ENCODE peak calls at places on chromosomes 13 and 19, in six cellular contexts. I, J, S, N, O and P are unnamed samples.

GRCh38 chr19:19514215-19514633 is 1.1 kb downstream of the TSSK6 start:
- DNase-seq in I (no peak), J (peak; percentile 76), S (no peak), O (peak; percentile 13), N (no peak), P (no peak)

GRCh38 chr19:39474139-39474620 is 6.5 kb upstream of the TIMM50 start:
- DNase-seq in I (peak; percentile 49), O (peak; percentile 36), N (no peak), J (peak; percentile 20), S (peak; percentile 37), P (no peak)

GRCh38 chr19:48475369-48476068 is 6.3 kb downstream of the CYTH2 start:
- DNase-seq in S (no peak), I (no peak), N (no peak), O (no peak), J (no peak), P (no peak)

GRCh38 chr13:93723316-93723715 is 496.7 kb downstream of the GPC6 start:
- DNase-seq in I (no peak), J (no peak), N (no peak), O (no peak), S (no peak), P (no peak)

GRCh38 chr13:40114305-40114896 is 458.9 kb downstream of the COG6 start:
- DNase-seq in N (no peak), J (no peak), I (no peak), S (no peak), O (peak; percentile 2), P (no peak)

GRCh38 chr19:40803857-40804782 is 5.1 kb downstream of the EGLN2 start:
- DNase-seq in O (no peak), N (no peak), I (no peak), S (no peak), J (peak; percentile 70), P (no peak)

GRCh38 chr13:66965146-66965545 is 265.0 kb downstream of the PCDH9 start:
- DNase-seq in S (no peak), O (no peak), I (no peak), J (no peak), N (no peak), P (no peak)

GRCh38 chr19:54434862-54435174 is 14.2 kb upstream of the LENG8 start:
- DNase-seq in S (no peak), I (no peak), N (no peak), J (no peak), O (no peak), P (no peak)

GRCh38 chr19:33442706-33443105 is 69.2 kb downstream of the CEBPG start:
- DNase-seq in S (no peak), J (no peak), N (no peak), O (no peak), I (no peak), P (no peak)

GRCh38 chr19:38551450-38551813 is 66.3 kb downstream of the MAP4K1 start:
- DNase-seq in I (no peak), O (no peak), S (no peak), J (no peak), N (no peak), P (peak; percentile 54)

GRCh38 chr19:14383898-14384669 is 2.8 kb downstream of the ADGRE5 start:
- DNase-seq in J (no peak), S (peak; percentile 45), O (no peak), I (peak; percentile 57), N (no peak), P (no peak)

GRCh38 chr13:36029171-36029570 is 102.0 kb downstream of the DCLK1 start:
- DNase-seq in S (no peak), I (no peak), O (no peak), N (no peak), J (no peak), P (no peak)

GRCh38 chr13:45500492-45501174 is 35.9 kb downstream of the COG3 start:
- DNase-seq in J (no peak), N (no peak), I (no peak), S (peak; percentile 33), O (no peak), P (no peak)

GRCh38 chr19:18466354-18466753 is 28.4 kb upstream of the ISYNA1 start:
- DNase-seq in S (no peak), J (no peak), I (no peak), N (no peak), O (no peak), P (no peak)

GRCh38 chr19:663682-664117 is 686 bp upstream of the RNF126 start:
- DNase-seq in I (no peak), J (no peak), N (no peak), S (no peak), O (no peak), P (no peak)

GRCh38 chr19:11247391-11247790 is 8.0 kb downstream of the ANGPTL8 start:
- DNase-seq in I (no peak), O (no peak), N (no peak), J (no peak), S (no peak), P (no peak)

GRCh38 chr19:38815059-38816001 is 2.6 kb upstream of the LGALS4 start:
- DNase-seq in O (no peak), N (no peak), I (no peak), S (no peak), J (no peak), P (no peak)

GRCh38 chr19:383922-384800 is 24.8 kb downstream of the C2CD4C start:
- DNase-seq in O (no peak), N (peak; percentile 20), J (no peak), S (no peak), I (no peak), P (no peak)

GRCh38 chr13:35699181-35699580 is 222.7 kb upstream of the MAB21L1 start:
- DNase-seq in O (no peak), I (no peak), J (no peak), N (no peak), S (no peak), P (no peak)

GRCh38 chr19:47619763-47620162 is 10.8 kb downstream of the BICRA start:
- DNase-seq in I (no peak), J (no peak), O (no peak), S (no peak), N (peak; percentile 89), P (no peak)

GRCh38 chr19:52535831-52536800 is 8.6 kb downstream of the ZNF808 start:
- DNase-seq in O (peak; percentile 63), I (peak; percentile 74), N (no peak), J (peak; percentile 79), S (no peak), P (peak; percentile 30)

GRCh38 chr13:109651854-109652253 is 134.5 kb downstream of the IRS2 start:
- DNase-seq in N (no peak), I (no peak), O (no peak), S (no peak), J (no peak), P (no peak)

GRCh38 chr13:39038569-39038898 is 278 bp downstream of the NHLRC3 start:
- DNase-seq in S (peak; percentile 27), I (peak; percentile 9), O (peak; percentile 52), J (peak; percentile 16), N (no peak), P (no peak)

GRCh38 chr19:45863840-45864628 is at the start of gene FOXA3:
- DNase-seq in O (no peak), N (no peak), I (no peak), J (peak; percentile 40), S (peak; percentile 59), P (peak; percentile 64)

GRCh38 chr19:33288666-33289065 is 13.7 kb downstream of the CEBPA start:
- DNase-seq in I (no peak), J (no peak), N (no peak), O (no peak), S (no peak), P (no peak)

GRCh38 chr13:73138276-73138950 is 79.6 kb downstream of the KLF5 start:
- DNase-seq in O (no peak), N (no peak), I (no peak), J (peak; percentile 51), S (no peak), P (no peak)

GRCh38 chr19:5321851-5322681 is 18.5 kb downstream of the PTPRS start:
- DNase-seq in J (no peak), O (peak; percentile 49), I (no peak), N (no peak), S (no peak), P (peak; percentile 71)

GRCh38 chr19:3520166-3521103 is 14.3 kb downstream of the FZR1 start:
- DNase-seq in N (no peak), S (no peak), J (peak; percentile 70), O (no peak), I (no peak), P (no peak)

GRCh38 chr13:60312851-60313505 is 84.0 kb upstream of the TDRD3 start:
- DNase-seq in O (no peak), J (no peak), N (no peak), S (no peak), I (no peak), P (no peak)

GRCh38 chr19:22619371-22619770 is 14.8 kb upstream of the ZNF492 start:
- DNase-seq in S (no peak), N (no peak), J (no peak), O (peak; percentile 70), I (no peak), P (no peak)

GRCh38 chr19:8210660-8211101 is 1.5 kb downstream of the CERS4 start:
- DNase-seq in N (no peak), I (no peak), J (no peak), O (no peak), S (no peak), P (no peak)

GRCh38 chr13:38255600-38255999 is 94.1 kb upstream of the UFM1 start:
- DNase-seq in J (no peak), S (no peak), O (no peak), I (no peak), N (no peak), P (no peak)

GRCh38 chr19:41915248-41916032 is 12.8 kb downstream of the ERFL start:
- DNase-seq in S (no peak), I (no peak), J (no peak), N (no peak), O (no peak), P (no peak)

GRCh38 chr13:94210826-94211225 is 268.7 kb downstream of the DCT start:
- DNase-seq in N (no peak), I (no peak), S (no peak), O (no peak), J (no peak), P (no peak)

GRCh38 chr13:23292596-23292995 is 111.8 kb downstream of the SGCG start:
- DNase-seq in I (no peak), J (no peak), S (no peak), O (no peak), N (no peak), P (no peak)

GRCh38 chr13:29901714-29902631 is 51.6 kb upstream of the UBL3 start:
- DNase-seq in S (peak; percentile 65), N (no peak), I (no peak), O (no peak), J (peak; percentile 27), P (no peak)

GRCh38 chr19:33731886-33732285 is 64.8 kb upstream of the KCTD15 start:
- DNase-seq in O (no peak), I (no peak), S (no peak), J (no peak), N (no peak), P (no peak)

GRCh38 chr19:42879613-42880012 is at the start of gene PSG1:
- DNase-seq in I (no peak), N (no peak), O (no peak), S (no peak), J (no peak), P (no peak)

GRCh38 chr19:53034948-53035675 is 9.4 kb upstream of the ERVV-2 start:
- DNase-seq in S (no peak), I (no peak), N (no peak), J (no peak), O (no peak), P (no peak)